ENCODE peak calls at places on chromosomes 6 and 20, in six cellular contexts. Z, T, I, B, W and V are unnamed samples.

GRCh38 chr6:39654121-39654520 is 71.1 kb downstream of the KIF6 start:
- DNase-seq in I (no peak), B (no peak), W (no peak), T (no peak), Z (no peak), V (no peak)

GRCh38 chr20:18360601-18361000 is 72.3 kb downstream of the ZNF133 start:
- DNase-seq in W (no peak), Z (no peak), B (no peak), I (no peak), T (no peak), V (no peak)

GRCh38 chr20:12594410-12595130 is 414.2 kb upstream of the SPTLC3 start:
- DNase-seq in B (peak), I (no peak), W (no peak), T (no peak), Z (no peak), V (no peak)

GRCh38 chr6:109239918-109240321 is 142.3 kb downstream of the CD164 start:
- DNase-seq in W (no peak), T (no peak), Z (no peak), I (no peak), B (no peak), V (no peak)

GRCh38 chr6:39793528-39793927 is 1.4 kb downstream of the DAAM2 start:
- DNase-seq in B (no peak), Z (no peak), T (no peak), I (no peak), W (no peak), V (no peak)

GRCh38 chr6:170025341-170026271 is 265.3 kb downstream of the DLL1 start:
- DNase-seq in Z (no peak), I (no peak), W (peak), B (peak), T (no peak), V (no peak)

GRCh38 chr6:166592818-166593217 is 6.3 kb upstream of the RAMACL start:
- DNase-seq in Z (no peak), W (no peak), B (no peak), T (no peak), I (no peak), V (no peak)

GRCh38 chr6:104640141-104640700 is 219.5 kb downstream of the HACE1 start:
- DNase-seq in I (no peak), B (no peak), W (no peak), Z (no peak), T (no peak), V (no peak)

GRCh38 chr20:31515775-31516107 is 1.5 kb downstream of the HM13 start:
- DNase-seq in I (no peak), B (no peak), W (no peak), T (no peak), Z (no peak), V (no peak)

GRCh38 chr6:152471459-152472070 is 165.6 kb downstream of the SYNE1 start:
- DNase-seq in T (no peak), Z (no peak), W (no peak), I (no peak), B (no peak), V (peak)

GRCh38 chr20:58850693-58851174 is at the start of gene GNAS-AS1:
- DNase-seq in Z (peak), T (no peak), B (peak), W (peak), I (peak), V (peak)

GRCh38 chr20:57526067-57526884 is 1.3 kb upstream of the CTCFL start:
- DNase-seq in T (no peak), Z (no peak), W (no peak), I (no peak), B (peak), V (peak)
- TF ChIP-seq CTCF in T (no peak), Z (no peak), W (no peak), I (no peak), B (peak), V (no peak)

GRCh38 chr6:97586344-97586743 is 303.3 kb upstream of the MMS22L start:
- DNase-seq in B (peak), I (no peak), T (no peak), Z (no peak), W (no peak), V (no peak)
- TF ChIP-seq CTCF in B (peak), I (peak), T (peak), Z (no peak), W (no peak), V (peak)

GRCh38 chr6:88868559-88868860 is 94.9 kb downstream of the RNGTT start:
- DNase-seq in T (no peak), W (no peak), I (no peak), B (no peak), Z (no peak), V (no peak)
- TF ChIP-seq CTCF in T (no peak), W (no peak), I (no peak), B (no peak), Z (no peak), V (no peak)

DNA sequence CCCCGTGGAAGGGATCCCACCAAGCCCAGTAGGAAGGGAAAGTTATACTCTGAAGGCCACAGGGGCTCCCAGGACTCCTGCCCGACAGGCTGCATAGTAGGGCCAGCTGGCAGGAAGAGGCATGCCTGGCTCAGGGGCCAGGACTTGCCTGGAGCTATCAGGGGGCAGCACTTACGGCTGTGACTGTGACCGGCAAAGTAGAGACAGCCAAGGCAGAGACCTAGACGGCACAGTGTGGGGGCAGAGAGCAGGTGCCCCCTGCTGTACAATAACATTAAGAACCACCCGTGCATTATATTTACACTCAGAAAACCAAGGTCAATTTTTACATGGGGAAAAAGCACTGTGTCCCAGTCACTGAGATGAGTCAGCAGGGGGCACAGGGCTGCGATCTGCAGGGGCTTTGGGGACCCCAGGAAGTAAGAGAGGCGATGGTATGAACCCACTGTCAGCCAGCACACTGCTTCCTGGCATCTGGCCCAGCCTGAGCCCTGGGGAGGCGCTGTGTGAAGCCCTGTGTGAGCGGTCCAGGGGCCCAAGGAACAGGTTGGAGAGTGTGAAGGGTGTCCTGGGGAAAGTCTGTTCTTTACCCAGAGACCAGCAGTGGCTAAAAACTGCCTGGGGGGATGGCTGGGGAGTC is 9.9 kb downstream of the CCDC167 start:
- DNase-seq in T (no peak), B (peak), I (no peak), W (peak), Z (no peak), V (no peak)
- TF ChIP-seq CTCF in T (no peak), B (peak), I (no peak), W (no peak), Z (no peak), V (no peak)

GRCh38 chr20:431012-431904 is 23.2 kb downstream of the RBCK1 start:
- DNase-seq in Z (no peak), I (peak), B (peak), W (peak), T (no peak), V (peak)
- TF ChIP-seq CTCF in Z (no peak), I (peak), B (peak), W (peak), T (peak), V (peak)

GRCh38 chr20:22248052-22248667 is 336.2 kb downstream of the FOXA2 start:
- DNase-seq in B (peak), T (no peak), W (no peak), Z (no peak), I (no peak), V (peak)
- TF ChIP-seq CTCF in B (peak), T (no peak), W (peak), Z (no peak), I (peak), V (peak)

DNA sequence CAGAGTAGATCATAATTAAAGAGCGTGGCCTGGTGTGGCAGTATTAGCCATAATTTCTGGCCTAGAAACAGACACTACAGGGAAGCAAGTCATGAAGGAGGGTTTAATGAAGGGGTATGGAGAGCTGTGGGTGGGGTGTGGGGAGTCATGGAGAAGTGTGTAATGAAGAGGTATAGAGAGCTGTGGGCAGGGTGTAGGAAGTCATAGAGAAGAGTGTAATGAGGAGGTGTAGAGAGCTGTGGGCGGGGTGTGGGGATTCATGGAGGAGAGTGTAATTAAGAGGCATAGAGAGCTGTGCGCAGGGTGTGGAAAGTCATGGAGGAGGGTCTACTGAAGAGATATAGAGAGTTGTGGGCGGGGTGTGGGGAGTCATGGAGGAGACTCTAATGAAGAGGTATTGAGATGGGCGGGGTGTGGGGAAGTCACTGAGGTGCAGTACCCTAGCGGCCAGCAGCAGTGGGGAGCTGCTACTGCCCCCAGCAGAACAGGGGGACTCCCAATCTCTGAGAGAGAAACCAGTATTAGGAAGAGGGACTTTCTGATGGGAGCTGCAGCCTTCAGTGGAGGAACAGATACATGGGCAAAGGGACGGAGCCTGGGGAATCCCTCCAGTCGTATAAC is 145.4 kb upstream of the FOXA2 start:
- DNase-seq in T (no peak), B (no peak), W (no peak), Z (no peak), I (no peak), V (no peak)
- TF ChIP-seq CTCF in T (no peak), B (no peak), W (no peak), Z (no peak), I (no peak), V (no peak)